ENCODE peak calls at places on chromosomes 7 and 10, in nine cellular contexts. O is Panc1; X is heart left ventricle; Z is hepatocyte; G is endothelial cell of umbilical vein; C is CD8-positive, alpha-beta T cell; D is colonic mucosa; R is fibroblast of lung; F is sigmoid colon. U is an unnamed sample.
A peak's percentile ranks its signal among the peaks of the same experiment; 100 is the strongest.

GRCh38 chr7:100435401-100436304 is 644 bp downstream of the PPP1R35 start:
- DNase-seq in O (no peak), X (peak; percentile 39), Z (peak; percentile 68), G (peak; percentile 33), C (peak; percentile 35), D (peak; percentile 54), R (peak; percentile 33), F (peak; percentile 75), U (no peak)

GRCh38 chr7:124171068-124171467 is 138.2 kb upstream of the TMEM229A start:
- DNase-seq in O (no peak), X (no peak), Z (peak; percentile 41), G (no peak), C (no peak), D (no peak), R (no peak), F (no peak), U (peak; percentile 7)

GRCh38 chr10:103854265-103854686 is 1.1 kb downstream of the SH3PXD2A start:
- DNase-seq in O (no peak), X (no peak), Z (peak; percentile 56), G (no peak), C (no peak), D (no peak), R (no peak), F (no peak), U (no peak)

GRCh38 chr7:92720604-92721350 is 115.6 kb downstream of the CDK6 start:
- DNase-seq in O (no peak), X (no peak), Z (no peak), G (no peak), C (no peak), D (no peak), R (no peak), F (no peak), U (no peak)

GRCh38 chr7:8511810-8512209 is 78.4 kb downstream of the NXPH1 start:
- DNase-seq in O (no peak), X (no peak), Z (no peak), G (no peak), C (no peak), D (no peak), R (no peak), F (no peak), U (no peak)

GRCh38 chr7:148035950-148036349 is 554.6 kb upstream of the C7orf33 start:
- DNase-seq in O (no peak), X (no peak), Z (peak; percentile 20), G (no peak), C (no peak), D (no peak), R (no peak), F (no peak), U (no peak)

GRCh38 chr7:137146552-137146961 is 197.0 kb downstream of the PTN start:
- DNase-seq in O (no peak), X (no peak), Z (no peak), G (no peak), C (no peak), D (no peak), R (peak; percentile 98), F (no peak), U (peak; percentile 90)

GRCh38 chr7:99623702-99624447 is 7.1 kb downstream of the ZSCAN25 start:
- DNase-seq in O (no peak), X (no peak), Z (peak; percentile 38), G (no peak), C (no peak), D (no peak), R (no peak), F (no peak), U (no peak)

GRCh38 chr7:24932815-24933214 is 47.2 kb downstream of the OSBPL3 start:
- DNase-seq in O (no peak), X (no peak), Z (no peak), G (no peak), C (no peak), D (no peak), R (peak; percentile 68), F (no peak), U (no peak)

GRCh38 chr10:125035136-125035535 is 93.2 kb downstream of the ZRANB1 start:
- DNase-seq in O (no peak), X (no peak), Z (no peak), G (peak; percentile 55), C (no peak), D (no peak), R (peak; percentile 98), F (no peak), U (peak; percentile 91)

GRCh38 chr7:54542920-54543539 is 855 bp downstream of the VSTM2A start:
- DNase-seq in O (no peak), X (no peak), Z (peak; percentile 65), G (peak; percentile 14), C (no peak), D (no peak), R (peak; percentile 37), F (no peak), U (peak; percentile 8)

GRCh38 chr7:95527033-95527775 is 41.5 kb downstream of the ASB4 start:
- DNase-seq in O (peak; percentile 32), X (peak; percentile 50), Z (peak; percentile 80), G (peak; percentile 52), C (no peak), D (peak; percentile 64), R (peak; percentile 29), F (peak; percentile 74), U (peak; percentile 15)

GRCh38 chr7:34430456-34430855 is 227.6 kb upstream of the NPSR1 start:
- DNase-seq in O (no peak), X (no peak), Z (peak; percentile 38), G (peak; percentile 47), C (no peak), D (no peak), R (peak; percentile 70), F (no peak), U (peak; percentile 52)

GRCh38 chr10:88064608-88065383 is 201.4 kb downstream of the PTEN start:
- DNase-seq in O (no peak), X (peak; percentile 73), Z (peak; percentile 45), G (no peak), C (no peak), D (peak; percentile 54), R (peak; percentile 25), F (peak; percentile 89), U (no peak)

GRCh38 chr10:48258083-48258482 is 16.4 kb downstream of the FRMPD2 start:
- DNase-seq in O (no peak), X (no peak), Z (no peak), G (no peak), C (no peak), D (no peak), R (no peak), F (no peak), U (no peak)

GRCh38 chr10:85786401-85786899 is 580.1 kb downstream of the GRID1 start:
- DNase-seq in O (no peak), X (no peak), Z (peak; percentile 62), G (no peak), C (no peak), D (no peak), R (no peak), F (no peak), U (no peak)

GRCh38 chr10:114239117-114239993 is at the start of gene VWA2:
- DNase-seq in O (no peak), X (no peak), Z (peak; percentile 80), G (peak; percentile 16), C (no peak), D (peak; percentile 61), R (no peak), F (no peak), U (no peak)

GRCh38 chr7:1567082-1567771 is 2.6 kb downstream of the PSMG3 start:
- DNase-seq in O (no peak), X (no peak), Z (no peak), G (no peak), C (no peak), D (peak; percentile 78), R (peak; percentile 85), F (no peak), U (peak; percentile 72)

GRCh38 chr7:921071-921461 is 33.4 kb downstream of the ADAP1 start:
- DNase-seq in O (no peak), X (no peak), Z (no peak), G (no peak), C (no peak), D (no peak), R (no peak), F (no peak), U (no peak)

GRCh38 chr10:89670926-89671325 is 25.9 kb upstream of the PANK1 start:
- DNase-seq in O (no peak), X (no peak), Z (no peak), G (no peak), C (no peak), D (no peak), R (peak; percentile 12), F (no peak), U (no peak)
- H3K27ac ChIP-seq in O (no peak overlapping the region), X (no peak overlapping the region), Z (no peak overlapping the region), G (no peak overlapping the region), C (no peak overlapping the region), D (no peak overlapping the region), R (no peak overlapping the region), F (no peak overlapping the region), U (no peak overlapping the region)

DNA sequence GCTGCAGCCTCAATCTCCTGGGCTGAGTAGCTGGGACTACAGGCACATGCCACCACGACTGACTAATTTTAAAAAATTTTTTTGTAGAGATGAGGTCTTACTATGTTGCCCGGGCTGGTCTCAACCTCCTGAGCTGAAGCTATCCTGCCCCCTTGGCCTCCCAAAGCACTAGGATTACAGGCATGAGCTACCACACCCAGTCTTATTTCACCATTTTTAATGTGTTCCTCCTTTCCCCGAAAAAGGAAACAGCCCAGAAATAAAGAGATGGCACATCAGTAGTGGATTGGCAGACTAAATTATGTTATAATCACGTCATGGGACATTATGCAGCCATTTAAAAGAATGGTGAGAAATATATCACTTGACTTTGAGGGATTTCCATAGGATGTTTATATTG is 40.4 kb downstream of the CAPZA2 start:
- DNase-seq in O (no peak), X (no peak), Z (no peak), G (no peak), C (no peak), D (no peak), R (no peak), F (no peak), U (no peak)
- H3K36me3 ChIP-seq in O (peaks cover 36% of the 10 kb centered on the region), X (peaks cover 9% of the 10 kb centered on the region), Z (no peaks in the 10 kb centered on the region), G (peaks cover 6% of the 10 kb centered on the region), C (peaks cover 24% of the 10 kb centered on the region), D (no peaks in the 10 kb centered on the region), R (peaks cover 3% of the 10 kb centered on the region), F (no peaks in the 10 kb centered on the region), U (peaks cover 17% of the 10 kb centered on the region)

GRCh38 chr7:131106681-131107342 is 220.9 kb upstream of the MKLN1 start:
- DNase-seq in O (no peak), X (peak; percentile 65), Z (peak; percentile 50), G (no peak), C (peak; percentile 36), D (peak; percentile 73), R (peak; percentile 4), F (peak; percentile 74), U (peak; percentile 18)
- H3K27ac ChIP-seq in O (peak overlapping the region; percentile 98), X (peak overlapping the region; percentile 99), Z (peak overlapping the region; percentile 85), G (peak overlapping the region; percentile 98), C (peak overlapping the region; percentile 100), D (peak overlapping the region; percentile 96), R (peak overlapping the region; percentile 97), F (peak overlapping the region; percentile 99), U (peak overlapping the region; percentile 84)

DNA sequence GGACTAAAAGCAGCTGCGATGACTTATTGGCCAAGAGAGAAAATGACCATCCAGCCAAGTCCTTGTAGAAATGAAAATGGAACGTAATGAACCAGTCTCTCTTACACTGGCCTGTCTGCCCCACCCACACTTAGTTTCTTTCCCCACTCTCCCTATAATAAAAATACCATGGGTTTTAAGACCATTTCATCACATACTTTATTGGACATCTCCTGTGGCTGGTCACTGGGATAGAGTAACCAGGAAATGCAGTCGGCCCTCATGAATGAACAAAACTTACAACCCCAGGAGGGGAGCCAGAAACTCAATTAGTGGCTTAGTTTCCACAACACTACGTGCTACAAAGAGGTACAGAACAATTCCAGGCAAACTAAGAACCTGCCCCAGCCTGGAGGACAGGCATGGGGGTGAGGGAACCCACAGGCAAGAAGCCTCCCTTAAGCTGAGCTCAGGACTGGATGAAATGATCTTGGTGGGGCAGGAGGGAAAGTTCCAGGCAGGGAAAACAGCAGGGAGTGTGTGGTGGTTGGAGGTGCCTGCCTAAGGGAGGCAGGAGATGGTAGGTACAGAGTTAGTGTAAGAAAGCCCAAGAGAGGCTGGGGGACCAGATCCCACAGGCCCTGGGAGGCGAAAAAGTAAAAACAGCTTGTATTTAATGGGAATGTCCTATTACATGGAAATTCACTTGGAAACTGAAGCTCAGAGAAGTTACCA is 29.6 kb downstream of the MKI67 start:
- DNase-seq in O (no peak), X (no peak), Z (no peak), G (no peak), C (no peak), D (no peak), R (no peak), F (no peak), U (no peak)
- H3K36me3 ChIP-seq in O (peaks cover 28% of the 10 kb centered on the region), X (no peaks in the 10 kb centered on the region), Z (no peaks in the 10 kb centered on the region), G (no peaks in the 10 kb centered on the region), C (no peaks in the 10 kb centered on the region), D (no peaks in the 10 kb centered on the region), R (peaks cover 9% of the 10 kb centered on the region), F (no peaks in the 10 kb centered on the region), U (no peaks in the 10 kb centered on the region)